ENCODE peak calls at places on chromosomes 11 and 22, in six cellular contexts. F is right atrium auricular region, H is AG09309, G is bronchial epithelial cell, Q is cardiac fibroblast, T is astrocyte of the spinal cord. I is an unnamed sample.

GRCh38 chr11:79371152-79371551 is 69.7 kb downstream of the TENM4 start:
- DNase-seq in F (no peak), H (no peak), G (peak), Q (no peak), T (no peak), I (peak)

GRCh38 chr22:36156515-36157419 is 3.8 kb downstream of the APOL3 start:
- DNase-seq in F (peak), H (peak), G (peak), Q (peak), T (peak), I (peak)

GRCh38 chr11:20158597-20159257 is 1.5 kb downstream of the DBX1 start:
- DNase-seq in F (no peak), H (peak), G (peak), Q (peak), T (peak), I (peak)

GRCh38 chr22:25644122-25644521 is 79.6 kb downstream of the GRK3 start:
- DNase-seq in F (no peak), H (no peak), G (no peak), Q (peak), T (peak), I (no peak)

GRCh38 chr11:33445761-33446161 is 188.6 kb downstream of the HIPK3 start:
- DNase-seq in F (no peak), H (no peak), G (no peak), Q (peak), T (peak), I (peak)

GRCh38 chr11:36389811-36390210 is 93.7 kb downstream of the PRR5L start:
- DNase-seq in F (no peak), H (no peak), G (no peak), Q (no peak), T (no peak), I (no peak)

GRCh38 chr11:60971520-60971919 is at the start of gene CD6:
- DNase-seq in F (no peak), H (no peak), G (no peak), Q (no peak), T (no peak), I (no peak)

GRCh38 chr11:133900176-133901105 is 55.1 kb upstream of the SPATA19 start:
- DNase-seq in F (no peak), H (no peak), G (no peak), Q (no peak), T (no peak), I (no peak)

GRCh38 chr11:26201411-26201810 is 130.5 kb upstream of the ANO3 start:
- DNase-seq in F (no peak), H (no peak), G (peak), Q (peak), T (peak), I (peak)

GRCh38 chr11:63599211-63600122 is 14.8 kb downstream of the PLAAT3 start:
- DNase-seq in F (no peak), H (peak), G (peak), Q (peak), T (peak), I (peak)

GRCh38 chr22:49678137-49678841 is 149.4 kb downstream of the BRD1 start:
- DNase-seq in F (peak), H (no peak), G (no peak), Q (no peak), T (no peak), I (no peak)

GRCh38 chr22:17631076-17631565 is 2.6 kb upstream of the ATP6V1E1 start:
- DNase-seq in F (no peak), H (no peak), G (no peak), Q (no peak), T (no peak), I (no peak)

GRCh38 chr11:554824-555499 is 5.6 kb downstream of the LMNTD2 start:
- DNase-seq in F (no peak), H (no peak), G (peak), Q (peak), T (peak), I (no peak)

GRCh38 chr11:94793002-94793401 is 24.8 kb downstream of the AMOTL1 start:
- DNase-seq in F (no peak), H (no peak), G (no peak), Q (peak), T (no peak), I (peak)

GRCh38 chr22:46894081-46894671 is 131.7 kb downstream of the TBC1D22A start:
- DNase-seq in F (no peak), H (no peak), G (no peak), Q (peak), T (no peak), I (peak)

DNA sequence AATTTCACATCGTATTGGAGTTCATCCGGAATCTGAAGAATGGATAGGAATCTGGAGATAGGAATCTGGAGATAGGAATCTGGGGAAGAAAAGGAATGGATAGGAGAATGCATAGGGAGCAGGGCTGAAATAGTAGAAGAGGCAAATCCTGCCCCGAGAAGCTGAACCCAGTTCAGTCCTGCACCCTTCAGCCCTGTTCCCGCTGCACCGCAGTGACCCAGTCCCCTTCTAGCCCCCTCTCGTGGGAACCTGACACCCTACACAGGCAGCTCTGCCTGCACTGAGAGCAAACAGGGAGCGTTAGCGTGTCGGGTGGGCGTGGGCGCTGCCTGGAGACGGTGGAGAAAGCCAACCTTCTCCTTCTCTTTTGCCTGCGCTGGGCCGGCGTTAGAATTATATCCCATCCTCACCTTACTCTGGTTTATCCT is 1.1 kb upstream of the CCKBR start:
- DNase-seq in F (no peak), H (no peak), G (no peak), Q (no peak), T (no peak), I (no peak)
- TF ChIP-seq CTCF in F (no peak), H (no peak), G (no peak), Q (no peak), T (no peak), I (no peak)

DNA sequence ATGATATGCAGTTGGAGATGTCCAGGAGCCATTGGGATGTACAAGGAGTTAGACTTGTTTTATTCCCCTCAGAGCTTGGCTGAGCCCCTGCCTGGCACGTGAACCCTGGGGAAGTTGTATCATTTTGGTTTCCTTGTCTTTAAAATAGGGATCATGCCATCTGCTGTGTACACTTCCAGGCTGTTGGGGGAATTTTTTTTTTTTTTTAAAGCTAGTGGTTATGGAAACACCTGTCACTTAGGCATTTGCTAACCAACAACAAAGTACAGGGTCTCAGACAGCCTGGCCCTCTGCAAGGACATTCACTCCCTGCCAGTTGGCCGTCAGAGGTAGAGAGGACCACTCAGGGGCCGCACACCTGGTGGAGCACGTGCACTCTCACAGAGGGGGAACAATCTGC is 8.5 kb upstream of the RAB1B start:
- DNase-seq in F (no peak), H (no peak), G (no peak), Q (no peak), T (no peak), I (no peak)
- TF ChIP-seq CTCF in F (no peak), H (no peak), G (no peak), Q (no peak), T (no peak), I (no peak)

GRCh38 chr11:86676533-86677154 is 4.2 kb upstream of the ME3 start:
- DNase-seq in F (no peak), H (no peak), G (no peak), Q (peak), T (no peak), I (no peak)
- TF ChIP-seq CTCF in F (no peak), H (peak), G (peak), Q (peak), T (peak), I (peak)

GRCh38 chr11:102368472-102368871 is 21.5 kb downstream of the BIRC2 start:
- DNase-seq in F (no peak), H (no peak), G (no peak), Q (no peak), T (no peak), I (no peak)

GRCh38 chr11:102364991-102365390 is 18.0 kb downstream of the BIRC2 start:
- DNase-seq in F (no peak), H (no peak), G (no peak), Q (no peak), T (no peak), I (no peak)

DNA sequence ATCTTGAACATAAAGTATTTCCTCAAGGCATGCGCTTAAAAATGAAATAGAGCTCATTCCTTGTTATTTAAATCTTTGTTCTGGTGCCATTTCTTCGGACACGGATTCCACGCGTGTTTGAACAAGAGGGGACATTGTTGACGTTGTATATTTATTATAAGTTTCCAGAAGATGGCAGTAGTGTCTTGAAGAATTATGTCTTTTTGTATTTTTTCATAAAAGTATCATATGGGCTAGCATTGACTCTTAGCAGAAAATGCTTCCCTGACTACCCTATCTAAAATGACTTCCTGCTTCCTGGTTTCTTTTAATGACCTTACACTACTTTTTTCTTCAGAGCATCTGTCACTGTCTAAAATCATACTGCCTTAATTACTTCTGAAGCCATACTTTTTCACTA is 20.4 kb downstream of the BIRC2 start:
- DNase-seq in F (no peak), H (no peak), G (peak), Q (peak), T (peak), I (no peak)
- TF ChIP-seq CTCF in F (no peak), H (peak), G (no peak), Q (no peak), T (no peak), I (peak)

GRCh38 chr11:121645596-121645995 is 192.8 kb upstream of the SORL1-AS1 start:
- DNase-seq in F (no peak), H (no peak), G (no peak), Q (peak), T (no peak), I (peak)

GRCh38 chr11:121649798-121650197 is 197.0 kb upstream of the SORL1-AS1 start:
- DNase-seq in F (no peak), H (no peak), G (no peak), Q (no peak), T (no peak), I (no peak)

GRCh38 chr11:121650520-121651266 is 197.9 kb upstream of the SORL1-AS1 start:
- DNase-seq in F (no peak), H (no peak), G (no peak), Q (no peak), T (no peak), I (no peak)

GRCh38 chr11:121651267-121651625 is 198.5 kb upstream of the SORL1-AS1 start:
- DNase-seq in F (no peak), H (no peak), G (no peak), Q (no peak), T (no peak), I (no peak)

DNA sequence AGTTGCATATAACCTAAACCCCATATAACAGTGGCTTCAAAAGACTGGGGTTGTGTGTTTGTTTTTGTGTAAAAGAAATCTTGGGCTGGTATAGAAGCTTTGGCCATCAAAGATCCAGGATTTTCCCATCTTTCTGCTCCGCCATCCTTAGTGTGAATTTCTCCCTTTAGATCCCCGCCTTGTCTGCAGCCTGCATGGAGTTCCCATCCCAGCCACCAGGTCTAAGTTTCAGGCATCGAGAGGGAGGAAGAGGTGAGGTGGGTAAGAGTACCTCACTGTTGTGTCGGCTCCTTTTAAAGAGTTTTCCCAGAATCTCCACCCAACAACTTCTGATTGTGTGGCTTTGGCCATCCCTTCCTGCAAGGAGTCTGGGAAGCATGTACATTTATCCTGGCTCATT is 195.5 kb upstream of the SORL1-AS1 start:
- DNase-seq in F (no peak), H (no peak), G (no peak), Q (no peak), T (no peak), I (no peak)
- TF ChIP-seq CTCF in F (no peak), H (no peak), G (no peak), Q (no peak), T (peak), I (peak)

GRCh38 chr11:92136792-92137191 is 87.8 kb upstream of the FAT3 start:
- DNase-seq in F (no peak), H (no peak), G (peak), Q (no peak), T (no peak), I (no peak)
- TF ChIP-seq CTCF in F (no peak), H (no peak), G (peak), Q (no peak), T (no peak), I (peak)

GRCh38 chr22:32103648-32104326 is 55.3 kb downstream of the C22orf42 start:
- DNase-seq in F (no peak), H (no peak), G (peak), Q (peak), T (no peak), I (peak)
- TF ChIP-seq CTCF in F (no peak), H (peak), G (peak), Q (peak), T (no peak), I (peak)

DNA sequence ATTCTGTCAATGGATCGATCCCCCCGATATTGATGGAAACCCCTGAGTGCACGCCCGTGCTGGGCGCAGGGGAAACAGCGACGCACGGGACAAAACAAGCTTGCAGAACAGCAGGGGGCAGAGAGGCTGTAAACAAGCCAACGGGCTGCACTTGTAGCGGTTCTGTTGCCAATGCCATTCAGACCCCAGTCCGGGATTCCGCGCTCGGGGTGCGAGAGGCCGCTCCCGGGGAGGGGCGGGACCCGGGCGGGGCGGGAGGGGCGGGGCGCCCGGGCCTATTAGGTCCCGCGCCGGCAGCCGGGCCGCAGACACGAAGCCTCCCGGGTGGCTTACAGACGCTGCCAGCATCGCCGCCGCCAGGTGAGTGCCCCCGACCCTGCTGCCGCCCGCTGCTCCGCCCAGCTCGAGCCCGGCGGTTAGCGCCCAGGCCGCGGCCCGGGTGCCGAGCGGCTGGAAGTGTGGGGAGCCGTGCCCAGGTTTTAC is at the start of gene BIK:
- DNase-seq in F (no peak), H (no peak), G (no peak), Q (peak), T (no peak), I (no peak)
- TF ChIP-seq CTCF in F (no peak), H (peak), G (peak), Q (peak), T (peak), I (peak)

DNA sequence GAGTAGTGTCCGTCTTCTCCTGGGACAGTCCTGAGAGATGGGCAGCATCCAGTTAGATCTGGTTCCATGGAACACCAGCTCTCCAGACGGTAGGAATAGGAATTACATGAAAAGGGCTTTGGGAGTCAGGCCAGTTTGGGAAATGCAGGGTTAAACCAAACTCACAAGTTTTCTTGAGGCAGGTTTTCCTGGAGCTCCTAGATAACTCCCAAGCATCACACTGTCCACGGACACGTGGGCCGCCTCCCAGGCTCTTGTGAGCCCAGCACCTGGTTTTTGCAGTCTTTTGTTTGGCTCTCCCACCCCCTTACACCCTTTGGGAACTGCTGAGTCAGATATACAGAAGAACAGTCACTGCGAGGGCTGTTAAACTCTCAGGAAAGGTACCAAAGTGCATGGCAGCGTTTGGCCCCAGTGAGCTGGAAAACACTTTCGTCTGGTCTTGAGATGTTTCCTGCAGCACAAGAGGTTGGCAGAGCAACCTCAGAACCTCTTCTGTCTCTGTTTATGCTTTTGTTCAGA is 90.0 kb downstream of the BCR start:
- DNase-seq in F (no peak), H (no peak), G (no peak), Q (no peak), T (no peak), I (no peak)
- TF ChIP-seq CTCF in F (no peak), H (no peak), G (no peak), Q (no peak), T (peak), I (peak)

GRCh38 chr11:132466983-132467382 is 1065.3 kb downstream of the OPCML start:
- DNase-seq in F (no peak), H (no peak), G (no peak), Q (no peak), T (no peak), I (no peak)

GRCh38 chr11:132463941-132464340 is 1068.4 kb downstream of the OPCML start:
- DNase-seq in F (no peak), H (no peak), G (no peak), Q (no peak), T (no peak), I (no peak)

GRCh38 chr11:132464939-132465338 is 1067.4 kb downstream of the OPCML start:
- DNase-seq in F (no peak), H (no peak), G (no peak), Q (no peak), T (no peak), I (no peak)
- TF ChIP-seq CTCF in F (no peak), H (peak), G (no peak), Q (no peak), T (no peak), I (peak)

I was measured in HFFc6.